ENCODE peak calls at places on chromosome 14, in eight cellular contexts. N, P, V, D, K, H, E and J are unnamed samples.

GRCh38 chr14:91145396-91146160 is 31.7 kb downstream of the DGLUCY start:
- DNase-seq in K (no peak), H (no peak), N (no peak), V (no peak), P (no peak), E (no peak), D (no peak), J (no peak)

GRCh38 chr14:98954347-98955000 is 317.5 kb downstream of the BCL11B start:
- DNase-seq in E (no peak), V (peak), D (no peak), K (no peak), H (no peak), P (no peak), N (peak), J (no peak)

GRCh38 chr14:84084056-84084590 is 1445.8 kb upstream of the FLRT2 start:
- DNase-seq in P (peak), K (no peak), N (no peak), H (no peak), D (no peak), V (no peak), E (no peak), J (no peak)

GRCh38 chr14:77125275-77126073 is 16.1 kb downstream of the ZDHHC22 start:
- DNase-seq in P (peak), V (no peak), N (no peak), D (no peak), K (no peak), E (peak), H (no peak), J (no peak)

GRCh38 chr14:93135399-93135798 is 19.7 kb upstream of the ITPK1 start:
- DNase-seq in V (no peak), E (no peak), K (no peak), D (no peak), N (no peak), H (peak), P (no peak), J (no peak)

GRCh38 chr14:105325303-105325702 is 10.8 kb downstream of the PACS2 start:
- DNase-seq in H (no peak), P (no peak), N (no peak), E (peak), D (no peak), K (no peak), V (no peak), J (no peak)

GRCh38 chr14:36502558-36503508 is 17.2 kb downstream of the NKX2-1 start:
- DNase-seq in H (no peak), N (no peak), K (no peak), P (no peak), E (no peak), D (no peak), V (no peak), J (no peak)

GRCh38 chr14:63777024-63777423 is 49.2 kb upstream of the SGPP1 start:
- DNase-seq in H (no peak), E (no peak), V (no peak), N (no peak), D (no peak), K (no peak), P (no peak), J (no peak)

GRCh38 chr14:53306926-53307325 is 153.8 kb upstream of the DDHD1 start:
- DNase-seq in V (no peak), D (no peak), N (no peak), E (no peak), P (no peak), K (no peak), H (no peak), J (no peak)

GRCh38 chr14:90976076-90976475 is 84.4 kb downstream of the RPS6KA5 start:
- DNase-seq in D (no peak), V (no peak), P (no peak), N (no peak), E (no peak), H (no peak), K (no peak), J (no peak)

GRCh38 chr14:60651936-60652673 is 2.8 kb upstream of the SIX1 start:
- DNase-seq in V (no peak), E (peak), D (no peak), K (no peak), N (no peak), P (peak), H (no peak), J (no peak)

GRCh38 chr14:70098257-70098809 is 90.4 kb downstream of the SLC8A3 start:
- DNase-seq in V (no peak), K (no peak), H (no peak), P (no peak), E (no peak), D (no peak), N (peak), J (no peak)

GRCh38 chr14:37197421-37198272 is at the start of gene MIPOL1:
- DNase-seq in E (peak), H (peak), D (no peak), P (peak), V (peak), N (peak), K (no peak), J (no peak)

GRCh38 chr14:73696466-73697390 is 17.5 kb downstream of the PNMA1 start:
- DNase-seq in P (no peak), E (no peak), V (no peak), H (no peak), D (no peak), K (no peak), N (no peak), J (no peak)

GRCh38 chr14:60656755-60657608 is 7.7 kb upstream of the SIX1 start:
- DNase-seq in E (peak), K (peak), N (no peak), V (no peak), P (peak), H (peak), D (peak), J (peak)

GRCh38 chr14:81336009-81336408 is 64.1 kb downstream of the STON2 start:
- DNase-seq in K (no peak), E (no peak), V (no peak), D (no peak), N (no peak), P (no peak), H (no peak), J (no peak)

GRCh38 chr14:31942216-31942841 is 134.8 kb upstream of the ARHGAP5 start:
- DNase-seq in V (no peak), H (no peak), K (no peak), D (no peak), E (no peak), P (no peak), N (no peak), J (no peak)

GRCh38 chr14:90820958-90821357 is 4.7 kb upstream of the TTC7B start:
- DNase-seq in N (no peak), E (no peak), K (no peak), D (peak), H (peak), P (no peak), V (no peak), J (peak)

GRCh38 chr14:54040851-54041250 is 84.2 kb upstream of the BMP4 start:
- DNase-seq in N (no peak), P (no peak), H (no peak), V (no peak), K (no peak), D (no peak), E (no peak), J (no peak)

GRCh38 chr14:26596722-26597030 is 1.2 kb downstream of the NOVA1 start:
- DNase-seq in P (no peak), N (no peak), H (no peak), E (no peak), K (no peak), V (peak), D (no peak), J (no peak)

GRCh38 chr14:88422036-88422435 is 36.6 kb downstream of the SPATA7 start:
- DNase-seq in E (peak), N (no peak), D (no peak), P (no peak), V (no peak), K (no peak), H (no peak), J (no peak)

GRCh38 chr14:38107216-38107631 is 100.5 kb upstream of the SSTR1 start:
- DNase-seq in D (no peak), N (no peak), P (no peak), H (no peak), V (no peak), E (no peak), K (no peak), J (no peak)

GRCh38 chr14:101132051-101132541 is 228.6 kb upstream of the RTL1 start:
- DNase-seq in D (no peak), E (peak), H (peak), K (no peak), P (no peak), V (no peak), N (peak), J (no peak)

GRCh38 chr14:61575126-61575525 is 120.2 kb upstream of the HIF1A start:
- DNase-seq in H (no peak), V (no peak), D (no peak), K (no peak), E (no peak), P (no peak), N (peak), J (no peak)

GRCh38 chr14:100416921-100417451 is 93.8 kb downstream of the SLC25A47 start:
- DNase-seq in K (no peak), N (no peak), E (no peak), P (no peak), V (no peak), H (no peak), D (no peak), J (no peak)

GRCh38 chr14:22047105-22047504 is 373.5 kb upstream of the OR4E1 start:
- DNase-seq in V (no peak), H (no peak), K (no peak), P (peak), D (peak), N (no peak), E (no peak), J (no peak)

GRCh38 chr14:54564071-54564798 is 2.7 kb upstream of the SAMD4A start:
- DNase-seq in H (no peak), D (no peak), N (no peak), K (no peak), E (peak), V (no peak), P (peak), J (no peak)

GRCh38 chr14:24334431-24335271 is at the start of gene ADCY4:
- DNase-seq in P (peak), E (peak), H (no peak), D (peak), N (no peak), V (no peak), K (no peak), J (no peak)

GRCh38 chr14:52314521-52315354 is 626 bp downstream of the PTGER2 start:
- DNase-seq in V (no peak), E (peak), D (peak), N (no peak), H (peak), K (peak), P (peak), J (peak)

GRCh38 chr14:29548948-29549370 is 378.7 kb downstream of the PRKD1 start:
- DNase-seq in K (no peak), E (peak), D (peak), V (no peak), P (peak), H (no peak), N (no peak), J (peak)

GRCh38 chr14:102086346-102086971 is 385 bp downstream of the HSP90AA1 start:
- DNase-seq in H (peak), D (peak), E (peak), V (peak), K (no peak), N (no peak), P (peak), J (no peak)

GRCh38 chr14:96104469-96105057 is 65.4 kb downstream of the C14orf132 start:
- DNase-seq in H (peak), N (peak), K (no peak), D (no peak), V (peak), E (no peak), P (no peak), J (no peak)

GRCh38 chr14:73723799-73724621 is 9.8 kb upstream of the PNMA1 start:
- DNase-seq in H (peak), K (peak), D (peak), E (peak), N (peak), V (peak), P (peak), J (no peak)

GRCh38 chr14:61103541-61104339 is 122.7 kb downstream of the SLC38A6 start:
- DNase-seq in E (peak), K (peak), N (peak), H (no peak), D (peak), P (peak), V (peak), J (peak)

GRCh38 chr14:50363734-50364113 is 33.0 kb downstream of the CDKL1 start:
- DNase-seq in N (no peak), P (no peak), D (peak), H (no peak), K (peak), V (no peak), E (no peak), J (peak)
- TF ChIP-seq POLR2AphosphoS5 in N (no peak), P (no peak), D (no peak), H (no peak), K (peak), V (no peak), E (no peak), J (peak)

DNA sequence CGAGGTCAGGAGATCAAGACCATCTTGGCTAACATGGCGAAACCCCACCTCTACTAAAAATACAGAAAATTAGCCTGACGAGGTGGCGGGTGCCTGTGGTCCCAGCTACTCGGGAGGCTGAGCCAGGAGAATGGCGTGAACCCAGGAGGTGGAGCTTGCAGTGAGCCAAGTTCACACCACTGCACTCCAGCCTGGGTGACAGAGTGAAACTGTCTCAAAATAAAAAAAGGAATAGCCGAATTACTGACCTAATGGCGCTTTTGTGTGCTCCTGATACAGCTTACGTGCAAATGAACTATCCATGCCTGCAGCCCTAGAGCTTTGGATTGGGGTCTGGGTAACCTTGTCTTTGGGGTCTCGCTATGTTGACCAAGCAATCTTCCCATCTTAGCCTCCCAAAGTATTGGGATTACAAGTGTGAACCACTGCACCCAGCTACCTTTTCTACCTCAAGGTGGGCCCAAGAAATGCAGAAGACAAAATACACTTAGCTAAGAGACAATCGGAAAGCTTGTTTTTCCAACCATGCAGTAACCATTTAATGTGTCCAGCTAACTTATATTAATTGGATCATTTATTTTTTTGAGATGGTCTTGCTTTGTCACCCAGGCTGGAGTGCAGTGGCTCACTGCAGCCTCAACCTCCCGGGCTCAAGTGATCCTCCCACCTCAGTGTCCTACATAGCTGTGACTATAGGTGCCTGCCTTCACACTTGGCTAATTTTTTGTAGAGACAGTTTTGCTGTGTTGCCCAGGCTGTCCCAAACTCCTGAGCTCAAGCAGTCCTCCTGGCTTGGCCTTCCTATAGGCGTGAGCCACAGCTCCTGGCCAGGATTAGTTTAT is 5.5 kb downstream of the PABPN1 start:
- DNase-seq in N (no peak), K (no peak), D (no peak), P (no peak), V (no peak), E (no peak), H (no peak), J (no peak)
- TF ChIP-seq POLR2AphosphoS5 in N (no peak), K (peak), D (peak), P (peak), V (no peak), E (peak), H (no peak), J (peak)

GRCh38 chr14:72632727-72633126 is 261.2 kb downstream of the DPF3 start:
- DNase-seq in D (no peak), N (peak), E (no peak), P (no peak), V (no peak), H (no peak), K (no peak), J (no peak)

GRCh38 chr14:72630374-72630773 is 263.5 kb downstream of the DPF3 start:
- DNase-seq in D (no peak), N (no peak), E (no peak), H (no peak), P (no peak), V (no peak), K (no peak), J (no peak)

GRCh38 chr14:72629534-72629933 is 264.4 kb downstream of the DPF3 start:
- DNase-seq in E (no peak), H (no peak), V (no peak), D (no peak), K (no peak), P (no peak), N (peak), J (no peak)

GRCh38 chr14:72633551-72633950 is 260.4 kb downstream of the DPF3 start:
- DNase-seq in K (no peak), H (no peak), E (no peak), P (no peak), D (no peak), N (peak), V (no peak), J (no peak)

GRCh38 chr14:72631401-72631800 is 262.5 kb downstream of the DPF3 start:
- DNase-seq in H (no peak), D (no peak), E (no peak), P (no peak), V (no peak), N (peak), K (no peak), J (no peak)
- TF ChIP-seq POLR2AphosphoS5 in H (no peak), D (no peak), E (no peak), P (no peak), V (no peak), N (no peak), K (no peak), J (no peak)

DNA sequence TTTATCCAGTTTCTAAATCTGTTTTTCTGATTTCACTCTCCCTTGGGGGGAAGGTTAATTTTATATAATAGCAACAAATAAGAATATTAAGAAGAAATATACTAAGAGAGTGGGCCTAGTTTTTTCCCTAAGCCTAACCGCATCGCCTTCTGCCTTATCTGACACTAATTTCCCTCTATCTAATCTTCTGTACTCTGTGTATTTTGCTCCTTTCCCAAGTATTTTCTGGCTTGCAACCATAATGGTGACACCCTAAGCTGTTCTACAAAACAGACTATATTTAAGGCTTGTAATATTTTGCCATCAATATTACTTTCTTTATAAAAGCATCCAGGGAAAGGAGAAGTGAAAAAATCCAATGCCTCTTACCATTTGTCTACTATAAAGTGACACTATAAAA is 1168.8 kb downstream of the GALC start:
- DNase-seq in P (no peak), N (no peak), E (no peak), V (no peak), H (no peak), K (no peak), D (no peak), J (no peak)
- TF ChIP-seq POLR2AphosphoS5 in P (no peak), N (no peak), E (no peak), V (no peak), H (no peak), K (no peak), D (no peak), J (no peak)